ENCODE peak calls at places on chromosomes 16 and 17, in nine cellular contexts. M is stomach, Y is ovary, B is choroid plexus epithelial cell, K is upper lobe of right lung, T is lower leg skin, J is HFF-Myc, R is GM23338, Q is thyroid gland. W is an unnamed sample.

GRCh38 chr17:351436-351713 is 1.2 kb downstream of the RPH3AL start:
- DNase-seq in T (peak; percentile 34), Q (no peak), J (no peak), B (no peak), R (no peak), M (no peak), K (no peak), Y (no peak), W (no peak)

GRCh38 chr16:13245713-13246377 is 344.4 kb downstream of the SHISA9 start:
- DNase-seq in K (no peak), T (no peak), Q (no peak), J (no peak), R (no peak), B (no peak), M (no peak), Y (no peak), W (no peak)

GRCh38 chr16:50469744-50470301 is 78.4 kb upstream of the NKD1 start:
- DNase-seq in T (no peak), B (no peak), Q (no peak), R (peak; percentile 49), M (no peak), K (no peak), Y (no peak), J (no peak), W (no peak)

GRCh38 chr17:77394540-77395295 is 253.9 kb downstream of the SEC14L1 start:
- DNase-seq in Y (no peak), J (no peak), R (peak; percentile 55), K (no peak), Q (no peak), B (no peak), T (no peak), M (peak; percentile 85), W (no peak)

GRCh38 chr16:55189975-55190636 is 133.9 kb upstream of the IRX6 start:
- DNase-seq in M (no peak), K (no peak), B (no peak), J (no peak), R (peak; percentile 38), Q (no peak), Y (no peak), T (no peak), W (no peak)

GRCh38 chr17:958712-959451 is 20.7 kb downstream of the NXN start:
- DNase-seq in J (no peak), B (peak; percentile 25), T (no peak), K (no peak), Q (no peak), M (no peak), Y (peak; percentile 15), R (peak; percentile 60), W (no peak)

GRCh38 chr17:7249830-7250229 is 1.7 kb downstream of the CTDNEP1 start:
- DNase-seq in Y (no peak), R (no peak), T (no peak), J (no peak), M (no peak), Q (no peak), K (no peak), B (no peak), W (no peak)

GRCh38 chr16:7408700-7409340 is 76.2 kb downstream of the RBFOX1 start:
- DNase-seq in B (no peak), J (no peak), K (no peak), Q (no peak), R (no peak), M (no peak), Y (no peak), T (no peak), W (no peak)

GRCh38 chr17:29699283-29699682 is 76.6 kb upstream of the CORO6 start:
- DNase-seq in Q (peak; percentile 87), B (no peak), T (no peak), M (no peak), R (no peak), K (no peak), Y (no peak), J (no peak), W (no peak)

GRCh38 chr16:28187595-28188004 is 24.2 kb downstream of the XPO6 start:
- DNase-seq in M (no peak), Y (no peak), K (no peak), J (no peak), R (no peak), Q (no peak), T (no peak), B (peak; percentile 26), W (no peak)

GRCh38 chr17:67280279-67280678 is 35.3 kb upstream of the HELZ start:
- DNase-seq in K (no peak), Y (no peak), J (no peak), R (no peak), T (no peak), M (no peak), Q (no peak), B (peak; percentile 50), W (peak; percentile 63)

GRCh38 chr16:72312862-72313261 is 140.9 kb upstream of the PMFBP1 start:
- DNase-seq in T (no peak), B (peak; percentile 43), J (peak; percentile 77), M (no peak), R (peak; percentile 17), Q (no peak), Y (no peak), K (no peak), W (peak; percentile 71)

GRCh38 chr16:7405166-7405565 is 72.5 kb downstream of the RBFOX1 start:
- DNase-seq in M (peak; percentile 27), J (no peak), Y (peak; percentile 15), Q (peak; percentile 17), B (no peak), K (peak; percentile 85), T (peak; percentile 24), R (peak; percentile 45), W (no peak)

GRCh38 chr17:40374965-40375498 is 10.5 kb upstream of the GJD3 start:
- DNase-seq in J (no peak), B (no peak), M (no peak), Q (no peak), K (peak; percentile 37), T (no peak), Y (no peak), R (peak; percentile 48), W (no peak)

GRCh38 chr17:45931677-45932076 is 37.3 kb downstream of the MAPT start:
- DNase-seq in J (no peak), T (no peak), M (no peak), Q (no peak), R (no peak), Y (no peak), K (no peak), B (no peak), W (no peak)

GRCh38 chr17:75846701-75847594 is 2.7 kb upstream of the UNC13D start:
- DNase-seq in M (no peak), B (no peak), K (no peak), R (no peak), T (no peak), Y (peak; percentile 33), Q (no peak), J (no peak), W (no peak)

GRCh38 chr17:11302395-11302932 is 61.5 kb downstream of the SHISA6 start:
- DNase-seq in Y (no peak), K (no peak), T (no peak), J (no peak), R (no peak), M (no peak), B (no peak), Q (no peak), W (no peak)

GRCh38 chr17:49589556-49589885 is 13.8 kb downstream of the NXPH3 start:
- DNase-seq in Q (no peak), M (no peak), J (no peak), Y (no peak), K (no peak), R (no peak), B (no peak), T (no peak), W (no peak)
- TF ChIP-seq CTCF in Q (no peak), M (no peak), J (no peak), Y (no peak), K (no peak), R (no peak), B (no peak), T (no peak), W (no peak)

DNA sequence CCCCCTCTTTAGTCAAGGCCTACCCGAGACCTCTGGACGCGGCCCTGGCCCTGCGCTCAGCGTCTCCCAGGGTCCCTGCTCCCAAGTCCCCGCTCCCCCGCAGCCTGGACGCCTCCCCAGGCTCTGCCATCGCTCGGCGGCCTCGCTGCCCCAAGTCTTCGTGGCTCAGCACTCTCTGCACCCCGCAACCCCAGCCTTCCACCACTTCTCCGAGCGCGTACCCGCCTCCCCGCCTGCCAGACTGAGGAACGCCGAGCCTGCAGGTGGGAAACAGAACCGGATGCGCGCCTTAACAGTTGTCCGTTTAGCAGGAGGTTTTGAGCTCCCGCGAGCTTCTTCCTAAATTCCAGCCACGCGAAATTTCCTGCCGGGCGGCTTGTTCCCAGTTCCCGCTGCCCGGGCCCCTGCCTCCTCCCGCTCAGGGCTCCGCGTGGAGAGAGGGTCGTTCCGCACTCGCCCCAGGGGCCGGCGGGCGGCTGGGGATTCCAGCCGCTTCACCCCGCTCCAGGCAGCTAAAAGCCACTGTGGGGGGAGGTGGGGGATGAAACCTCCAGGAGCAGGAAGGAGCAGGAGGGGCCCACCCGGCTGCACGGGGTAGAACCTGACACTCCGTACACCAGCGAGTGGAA is 87.7 kb downstream of the KCNJ12 start:
- DNase-seq in T (no peak), Q (no peak), B (peak; percentile 39), K (no peak), R (peak; percentile 80), M (no peak), Y (no peak), J (no peak), W (no peak)
- H3K4me3 ChIP-seq in T (no peak overlapping the region), Q (no peak overlapping the region), B (peak overlapping the region; percentile 44), K (no peak overlapping the region), R (peak overlapping the region; percentile 68), M (peak overlapping the region; percentile 24), Y (no peak overlapping the region), J (no peak overlapping the region), W (no peak overlapping the region)

GRCh38 chr17:78675836-78676235 is 98.6 kb upstream of the DNAH17 start:
- DNase-seq in T (no peak), K (peak; percentile 51), R (no peak), M (no peak), J (no peak), Q (no peak), B (no peak), Y (no peak), W (no peak)

GRCh38 chr17:78673395-78673794 is 96.2 kb upstream of the DNAH17 start:
- DNase-seq in Y (no peak), M (no peak), R (no peak), B (no peak), Q (no peak), J (no peak), T (no peak), K (peak; percentile 33), W (no peak)

GRCh38 chr17:78675316-78675616 is 98.1 kb upstream of the DNAH17 start:
- DNase-seq in R (no peak), Q (no peak), T (no peak), J (no peak), K (peak; percentile 51), M (no peak), B (no peak), Y (no peak), W (no peak)

GRCh38 chr17:78674156-78674555 is 97.0 kb upstream of the DNAH17 start:
- DNase-seq in Y (no peak), R (no peak), M (no peak), Q (peak; percentile 63), J (no peak), T (no peak), K (peak; percentile 66), B (no peak), W (no peak)

GRCh38 chr17:78674595-78675315 is 97.6 kb upstream of the DNAH17 start:
- DNase-seq in Y (no peak), T (no peak), J (no peak), K (peak; percentile 63), M (no peak), R (peak; percentile 64), Q (peak; percentile 39), B (no peak), W (no peak)
- TF ChIP-seq CTCF in Y (no peak), T (no peak), J (peak; percentile 2), K (no peak), M (no peak), R (peak; percentile 37), Q (no peak), B (no peak), W (no peak)

GRCh38 chr17:73474370-73474988 is 162.7 kb upstream of the CDC42EP4 start:
- DNase-seq in J (peak; percentile 7), Q (peak; percentile 51), K (peak; percentile 75), B (peak; percentile 86), M (peak; percentile 79), Y (no peak), R (no peak), T (peak; percentile 51), W (peak; percentile 77)
- H3K4me3 ChIP-seq in J (no peak overlapping the region), Q (no peak overlapping the region), K (no peak overlapping the region), B (no peak overlapping the region), M (no peak overlapping the region), Y (no peak overlapping the region), R (no peak overlapping the region), T (no peak overlapping the region), W (no peak overlapping the region)

W was measured in fibroblast of mammary gland.